ENCODE peak calls at places on chromosomes 2 and 18, in four cellular contexts. One of them, this sample, is unnamed.

GRCh38 chr2:46950314-46950713 is 34.7 kb upstream of the MCFD2 start:
- DNase-seq in activated T-cell treated with anti-CD3 and anti-CD28 coated beads for 1 hour: no peak
- DNase-seq in NCI-H1105 treated with DMSO at 0.1 percent for 48 hours: no peak
- DNase-seq in stimulated activated CD8-positive, alpha-beta memory T cell treated with anti-CD3 and anti-CD28 coated beads, Interleukin-4, amount 100 ng/mL, for 24 hours: no peak
- DNase-seq in this sample: no peak

GRCh38 chr2:180115675-180116074 is 108.6 kb upstream of the CWC22 start:
- DNase-seq in activated T-cell treated with anti-CD3 and anti-CD28 coated beads for 1 hour: no peak
- DNase-seq in NCI-H1105 treated with DMSO at 0.1 percent for 48 hours: no peak
- DNase-seq in stimulated activated CD8-positive, alpha-beta memory T cell treated with anti-CD3 and anti-CD28 coated beads, Interleukin-4, amount 100 ng/mL, for 24 hours: no peak
- DNase-seq in this sample: no peak

GRCh38 chr2:159758239-159758638 is 39.8 kb downstream of the CD302 start:
- DNase-seq in activated T-cell treated with anti-CD3 and anti-CD28 coated beads for 1 hour: no peak
- DNase-seq in NCI-H1105 treated with DMSO at 0.1 percent for 48 hours: no peak
- DNase-seq in stimulated activated CD8-positive, alpha-beta memory T cell treated with anti-CD3 and anti-CD28 coated beads, Interleukin-4, amount 100 ng/mL, for 24 hours: no peak
- DNase-seq in this sample: no peak

GRCh38 chr2:15693926-15694588 is 102.4 kb downstream of the DDX1 start:
- DNase-seq in activated T-cell treated with anti-CD3 and anti-CD28 coated beads for 1 hour: no peak
- DNase-seq in NCI-H1105 treated with DMSO at 0.1 percent for 48 hours: no peak
- DNase-seq in stimulated activated CD8-positive, alpha-beta memory T cell treated with anti-CD3 and anti-CD28 coated beads, Interleukin-4, amount 100 ng/mL, for 24 hours: no peak
- DNase-seq in this sample: no peak

GRCh38 chr18:7221424-7222155 is 9.3 kb upstream of the LRRC30 start:
- DNase-seq in activated T-cell treated with anti-CD3 and anti-CD28 coated beads for 1 hour: no peak
- DNase-seq in NCI-H1105 treated with DMSO at 0.1 percent for 48 hours: peak; percentile 65
- DNase-seq in stimulated activated CD8-positive, alpha-beta memory T cell treated with anti-CD3 and anti-CD28 coated beads, Interleukin-4, amount 100 ng/mL, for 24 hours: no peak
- DNase-seq in this sample: no peak

GRCh38 chr2:71716697-71717624 is 263.6 kb downstream of the DYSF start:
- DNase-seq in activated T-cell treated with anti-CD3 and anti-CD28 coated beads for 1 hour: no peak
- DNase-seq in NCI-H1105 treated with DMSO at 0.1 percent for 48 hours: no peak
- DNase-seq in stimulated activated CD8-positive, alpha-beta memory T cell treated with anti-CD3 and anti-CD28 coated beads, Interleukin-4, amount 100 ng/mL, for 24 hours: no peak
- DNase-seq in this sample: no peak

GRCh38 chr2:38239452-38239851 is 137.6 kb downstream of the ATL2 start:
- DNase-seq in activated T-cell treated with anti-CD3 and anti-CD28 coated beads for 1 hour: no peak
- DNase-seq in NCI-H1105 treated with DMSO at 0.1 percent for 48 hours: no peak
- DNase-seq in stimulated activated CD8-positive, alpha-beta memory T cell treated with anti-CD3 and anti-CD28 coated beads, Interleukin-4, amount 100 ng/mL, for 24 hours: no peak
- DNase-seq in this sample: no peak

GRCh38 chr2:198518935-198519334 is 714.5 kb downstream of the PLCL1 start:
- DNase-seq in activated T-cell treated with anti-CD3 and anti-CD28 coated beads for 1 hour: no peak
- DNase-seq in NCI-H1105 treated with DMSO at 0.1 percent for 48 hours: no peak
- DNase-seq in stimulated activated CD8-positive, alpha-beta memory T cell treated with anti-CD3 and anti-CD28 coated beads, Interleukin-4, amount 100 ng/mL, for 24 hours: no peak
- DNase-seq in this sample: no peak

GRCh38 chr2:47354013-47354816 is 48.7 kb upstream of the MSH2 start:
- DNase-seq in activated T-cell treated with anti-CD3 and anti-CD28 coated beads for 1 hour: no peak
- DNase-seq in NCI-H1105 treated with DMSO at 0.1 percent for 48 hours: no peak
- DNase-seq in stimulated activated CD8-positive, alpha-beta memory T cell treated with anti-CD3 and anti-CD28 coated beads, Interleukin-4, amount 100 ng/mL, for 24 hours: no peak
- DNase-seq in this sample: no peak

GRCh38 chr2:26637811-26638310 is 3.3 kb downstream of the CIB4 start:
- DNase-seq in activated T-cell treated with anti-CD3 and anti-CD28 coated beads for 1 hour: no peak
- DNase-seq in NCI-H1105 treated with DMSO at 0.1 percent for 48 hours: no peak
- DNase-seq in stimulated activated CD8-positive, alpha-beta memory T cell treated with anti-CD3 and anti-CD28 coated beads, Interleukin-4, amount 100 ng/mL, for 24 hours: no peak
- DNase-seq in this sample: no peak

GRCh38 chr2:30666307-30666874 is 140.9 kb downstream of the CAPN13 start:
- DNase-seq in activated T-cell treated with anti-CD3 and anti-CD28 coated beads for 1 hour: no peak
- DNase-seq in NCI-H1105 treated with DMSO at 0.1 percent for 48 hours: no peak
- DNase-seq in stimulated activated CD8-positive, alpha-beta memory T cell treated with anti-CD3 and anti-CD28 coated beads, Interleukin-4, amount 100 ng/mL, for 24 hours: no peak
- DNase-seq in this sample: no peak

GRCh38 chr2:98541906-98542305 is 66.4 kb downstream of the COA5 start:
- DNase-seq in activated T-cell treated with anti-CD3 and anti-CD28 coated beads for 1 hour: no peak
- DNase-seq in NCI-H1105 treated with DMSO at 0.1 percent for 48 hours: no peak
- DNase-seq in stimulated activated CD8-positive, alpha-beta memory T cell treated with anti-CD3 and anti-CD28 coated beads, Interleukin-4, amount 100 ng/mL, for 24 hours: no peak
- DNase-seq in this sample: no peak

GRCh38 chr2:59176737-59177136 is 935.6 kb upstream of the FANCL start:
- DNase-seq in activated T-cell treated with anti-CD3 and anti-CD28 coated beads for 1 hour: no peak
- DNase-seq in NCI-H1105 treated with DMSO at 0.1 percent for 48 hours: no peak
- DNase-seq in stimulated activated CD8-positive, alpha-beta memory T cell treated with anti-CD3 and anti-CD28 coated beads, Interleukin-4, amount 100 ng/mL, for 24 hours: no peak
- DNase-seq in this sample: no peak

GRCh38 chr2:161975813-161976160 is 98.2 kb downstream of the DPP4 start:
- DNase-seq in activated T-cell treated with anti-CD3 and anti-CD28 coated beads for 1 hour: no peak
- DNase-seq in NCI-H1105 treated with DMSO at 0.1 percent for 48 hours: no peak
- DNase-seq in stimulated activated CD8-positive, alpha-beta memory T cell treated with anti-CD3 and anti-CD28 coated beads, Interleukin-4, amount 100 ng/mL, for 24 hours: no peak
- DNase-seq in this sample: no peak

GRCh38 chr2:148590613-148591012 is 53.9 kb upstream of the EPC2 start:
- DNase-seq in activated T-cell treated with anti-CD3 and anti-CD28 coated beads for 1 hour: no peak
- DNase-seq in NCI-H1105 treated with DMSO at 0.1 percent for 48 hours: no peak
- DNase-seq in stimulated activated CD8-positive, alpha-beta memory T cell treated with anti-CD3 and anti-CD28 coated beads, Interleukin-4, amount 100 ng/mL, for 24 hours: no peak
- DNase-seq in this sample: no peak

GRCh38 chr2:139122711-139123158 is 342.5 kb upstream of the NXPH2 start:
- DNase-seq in activated T-cell treated with anti-CD3 and anti-CD28 coated beads for 1 hour: no peak
- DNase-seq in NCI-H1105 treated with DMSO at 0.1 percent for 48 hours: no peak
- DNase-seq in stimulated activated CD8-positive, alpha-beta memory T cell treated with anti-CD3 and anti-CD28 coated beads, Interleukin-4, amount 100 ng/mL, for 24 hours: no peak
- DNase-seq in this sample: no peak

GRCh38 chr2:42828487-42829416 is 36.4 kb upstream of the HAAO start:
- DNase-seq in activated T-cell treated with anti-CD3 and anti-CD28 coated beads for 1 hour: peak; percentile 52
- DNase-seq in NCI-H1105 treated with DMSO at 0.1 percent for 48 hours: peak; percentile 60
- DNase-seq in stimulated activated CD8-positive, alpha-beta memory T cell treated with anti-CD3 and anti-CD28 coated beads, Interleukin-4, amount 100 ng/mL, for 24 hours: peak; percentile 38
- DNase-seq in this sample: peak; percentile 61

GRCh38 chr2:66866331-66867037 is 431.6 kb downstream of the MEIS1 start:
- DNase-seq in activated T-cell treated with anti-CD3 and anti-CD28 coated beads for 1 hour: no peak
- DNase-seq in NCI-H1105 treated with DMSO at 0.1 percent for 48 hours: no peak
- DNase-seq in stimulated activated CD8-positive, alpha-beta memory T cell treated with anti-CD3 and anti-CD28 coated beads, Interleukin-4, amount 100 ng/mL, for 24 hours: no peak
- DNase-seq in this sample: no peak

GRCh38 chr18:55275042-55275897 is 312.7 kb downstream of the TCF4 start:
- DNase-seq in activated T-cell treated with anti-CD3 and anti-CD28 coated beads for 1 hour: no peak
- DNase-seq in NCI-H1105 treated with DMSO at 0.1 percent for 48 hours: no peak
- DNase-seq in stimulated activated CD8-positive, alpha-beta memory T cell treated with anti-CD3 and anti-CD28 coated beads, Interleukin-4, amount 100 ng/mL, for 24 hours: no peak
- DNase-seq in this sample: no peak